ENCODE peak calls at places on chromosomes 11 and 22, in four cellular contexts. One of them, this sample, is unnamed.

GRCh38 chr11:67272327-67273259 is 6.3 kb downstream of the GRK2 start:
- DNase-seq in K562: no peak
- DNase-seq in H1: no peak
- DNase-seq in HepG2: no peak
- DNase-seq in this sample: no peak

GRCh38 chr11:27447288-27447914 is 25.2 kb downstream of the LGR4 start:
- DNase-seq in K562: peak
- DNase-seq in H1: no peak
- DNase-seq in HepG2: no peak
- DNase-seq in this sample: no peak

GRCh38 chr11:130774703-130775102 is 141.6 kb downstream of the SNX19 start:
- DNase-seq in K562: no peak
- DNase-seq in H1: no peak
- DNase-seq in HepG2: no peak
- DNase-seq in this sample: no peak

GRCh38 chr11:97938789-97939188 is 1082.0 kb upstream of the CNTN5 start:
- DNase-seq in K562: no peak
- DNase-seq in H1: no peak
- DNase-seq in HepG2: no peak
- DNase-seq in this sample: no peak

GRCh38 chr11:128400382-128401203 is 186.8 kb downstream of the ETS1 start:
- DNase-seq in K562: no peak
- DNase-seq in H1: no peak
- DNase-seq in HepG2: no peak
- DNase-seq in this sample: no peak

GRCh38 chr11:2767751-2768150 is 68.0 kb upstream of the KCNQ1OT1 start:
- DNase-seq in K562: no peak
- DNase-seq in H1: no peak
- DNase-seq in HepG2: no peak
- DNase-seq in this sample: no peak

GRCh38 chr11:122804796-122805195 is 33.5 kb upstream of the CRTAM start:
- DNase-seq in K562: no peak
- DNase-seq in H1: no peak
- DNase-seq in HepG2: no peak
- DNase-seq in this sample: no peak

GRCh38 chr22:46525681-46526483 is 11.5 kb downstream of the CELSR1 start:
- DNase-seq in K562: no peak
- DNase-seq in H1: no peak
- DNase-seq in HepG2: no peak
- DNase-seq in this sample: no peak

GRCh38 chr11:61860054-61860903 is 31.1 kb downstream of the FADS3 start:
- DNase-seq in K562: peak
- DNase-seq in H1: no peak
- DNase-seq in HepG2: no peak
- DNase-seq in this sample: peak

GRCh38 chr11:105168457-105168856 is 28.9 kb upstream of the CARD18 start:
- DNase-seq in K562: no peak
- DNase-seq in H1: no peak
- DNase-seq in HepG2: no peak
- DNase-seq in this sample: no peak

GRCh38 chr11:10688401-10688800 is 5.2 kb downstream of the IRAG1 start:
- DNase-seq in K562: peak
- DNase-seq in H1: no peak
- DNase-seq in HepG2: no peak
- DNase-seq in this sample: peak

GRCh38 chr11:16179668-16180067 is 176.7 kb downstream of the SOX6 start:
- DNase-seq in K562: no peak
- DNase-seq in H1: no peak
- DNase-seq in HepG2: no peak
- DNase-seq in this sample: no peak

GRCh38 chr11:95487391-95487790 is 256.4 kb upstream of the SESN3 start:
- DNase-seq in K562: no peak
- DNase-seq in H1: no peak
- DNase-seq in HepG2: no peak
- DNase-seq in this sample: no peak

GRCh38 chr22:46672731-46673130 is 52.5 kb downstream of the GRAMD4 start:
- DNase-seq in K562: no peak
- DNase-seq in H1: no peak
- DNase-seq in HepG2: no peak
- DNase-seq in this sample: no peak

GRCh38 chr11:87355614-87356013 is 317.9 kb downstream of the TMEM135 start:
- DNase-seq in K562: no peak
- DNase-seq in H1: no peak
- DNase-seq in HepG2: no peak
- DNase-seq in this sample: no peak

GRCh38 chr11:78820722-78821121 is 246.1 kb upstream of the NARS2 start:
- DNase-seq in K562: no peak
- DNase-seq in H1: no peak
- DNase-seq in HepG2: no peak
- DNase-seq in this sample: no peak

GRCh38 chr11:120801801-120802689 is 221.9 kb upstream of the TBCEL start:
- DNase-seq in K562: peak
- DNase-seq in H1: peak
- DNase-seq in HepG2: peak
- DNase-seq in this sample: peak

GRCh38 chr11:117204283-117205080 is 5.3 kb downstream of the TAGLN start:
- DNase-seq in K562: no peak
- DNase-seq in H1: no peak
- DNase-seq in HepG2: no peak
- DNase-seq in this sample: no peak

GRCh38 chr11:7597620-7598019 is 75.7 kb downstream of the CYB5R2 start:
- DNase-seq in K562: no peak
- DNase-seq in H1: no peak
- DNase-seq in HepG2: no peak
- DNase-seq in this sample: no peak
- TF ChIP-seq ZNF274 in K562: no peak
- TF ChIP-seq ZNF274 in H1: no peak
- TF ChIP-seq ZNF274 in HepG2: no peak
- TF ChIP-seq ZNF274 in this sample: no peak

DNA sequence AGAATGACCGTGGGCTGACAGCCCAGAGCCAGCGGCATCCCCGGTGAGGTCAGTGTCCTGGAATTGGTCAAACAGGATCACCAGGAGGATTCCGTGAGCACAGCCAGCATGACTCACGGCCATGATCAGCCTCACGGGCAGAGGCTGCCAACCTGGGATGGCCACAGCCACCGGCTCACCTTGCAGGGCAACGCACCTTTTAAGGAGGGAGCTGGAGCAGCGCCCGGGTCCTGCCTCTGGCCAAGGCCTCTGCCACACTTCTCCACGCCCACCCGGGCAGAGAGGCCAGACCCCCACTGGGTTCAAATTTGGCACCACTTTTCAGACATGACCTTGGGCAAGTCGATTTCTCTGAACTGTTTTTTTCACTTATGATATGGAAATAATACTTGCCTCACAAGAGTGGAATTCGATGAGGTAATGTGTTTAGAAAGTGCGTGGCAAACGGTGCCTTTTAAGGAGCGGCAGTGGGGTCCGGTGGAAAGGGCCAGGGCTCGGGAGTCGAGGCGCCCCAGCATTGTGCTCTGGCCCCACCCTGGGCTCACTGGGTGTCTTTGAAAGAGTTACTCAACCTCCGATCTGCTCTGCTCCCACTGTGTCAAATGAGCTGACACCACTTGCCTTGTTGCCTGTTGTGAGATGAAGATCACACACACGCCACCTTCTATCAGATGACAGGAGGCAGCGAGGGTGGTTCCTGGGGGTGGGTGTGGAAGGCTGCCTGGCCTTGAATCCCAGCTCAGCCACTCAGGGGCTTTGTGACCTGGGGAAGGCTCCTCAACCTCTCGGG is 16.0 kb downstream of the TXN2 start:
- DNase-seq in K562: no peak
- DNase-seq in H1: no peak
- DNase-seq in HepG2: peak
- DNase-seq in this sample: peak
- TF ChIP-seq POLR2AphosphoS5 in K562: no peak
- TF ChIP-seq POLR2AphosphoS5 in H1: no peak
- TF ChIP-seq POLR2AphosphoS5 in HepG2: no peak
- TF ChIP-seq POLR2AphosphoS5 in this sample: peak

GRCh38 chr11:75642402-75643113 is 26.3 kb downstream of the MAP6 start:
- DNase-seq in K562: no peak
- DNase-seq in H1: no peak
- DNase-seq in HepG2: no peak
- DNase-seq in this sample: no peak
- TF ChIP-seq FOSL1 in K562: no peak
- TF ChIP-seq FOSL1 in H1: no peak
- TF ChIP-seq FOSL1 in HepG2: no peak
- TF ChIP-seq FOSL1 in this sample: no peak

GRCh38 chr11:101444164-101444563 is 139.6 kb downstream of the TRPC6 start:
- DNase-seq in K562: no peak
- DNase-seq in H1: no peak
- DNase-seq in HepG2: no peak
- DNase-seq in this sample: no peak

GRCh38 chr11:101442171-101442570 is 141.6 kb downstream of the TRPC6 start:
- DNase-seq in K562: no peak
- DNase-seq in H1: no peak
- DNase-seq in HepG2: no peak
- DNase-seq in this sample: no peak

GRCh38 chr11:101442936-101443521 is 140.8 kb downstream of the TRPC6 start:
- DNase-seq in K562: no peak
- DNase-seq in H1: no peak
- DNase-seq in HepG2: no peak
- DNase-seq in this sample: no peak

GRCh38 chr11:101439488-101439887 is 144.3 kb downstream of the TRPC6 start:
- DNase-seq in K562: no peak
- DNase-seq in H1: no peak
- DNase-seq in HepG2: no peak
- DNase-seq in this sample: no peak

GRCh38 chr11:101441747-101442146 is 142.1 kb downstream of the TRPC6 start:
- DNase-seq in K562: no peak
- DNase-seq in H1: no peak
- DNase-seq in HepG2: no peak
- DNase-seq in this sample: no peak
- TF ChIP-seq ZNF274 in K562: no peak
- TF ChIP-seq ZNF274 in H1: no peak
- TF ChIP-seq ZNF274 in HepG2: no peak
- TF ChIP-seq ZNF274 in this sample: no peak

GRCh38 chr11:12165237-12165875 is 55.0 kb downstream of the MICAL2 start:
- DNase-seq in K562: no peak
- DNase-seq in H1: no peak
- DNase-seq in HepG2: no peak
- DNase-seq in this sample: no peak

GRCh38 chr11:12163181-12163841 is 52.9 kb downstream of the MICAL2 start:
- DNase-seq in K562: no peak
- DNase-seq in H1: no peak
- DNase-seq in HepG2: peak
- DNase-seq in this sample: no peak

GRCh38 chr11:12162652-12163051 is 52.3 kb downstream of the MICAL2 start:
- DNase-seq in K562: no peak
- DNase-seq in H1: no peak
- DNase-seq in HepG2: no peak
- DNase-seq in this sample: no peak

GRCh38 chr11:12166299-12167092 is 56.1 kb downstream of the MICAL2 start:
- DNase-seq in K562: no peak
- DNase-seq in H1: no peak
- DNase-seq in HepG2: no peak
- DNase-seq in this sample: no peak

GRCh38 chr11:12164061-12165014 is 53.9 kb downstream of the MICAL2 start:
- DNase-seq in K562: no peak
- DNase-seq in H1: no peak
- DNase-seq in HepG2: no peak
- DNase-seq in this sample: peak
- TF ChIP-seq POLR2AphosphoS5 in K562: no peak
- TF ChIP-seq POLR2AphosphoS5 in H1: no peak
- TF ChIP-seq POLR2AphosphoS5 in HepG2: no peak
- TF ChIP-seq POLR2AphosphoS5 in this sample: no peak

GRCh38 chr22:31038686-31039085 is 42.4 kb upstream of the SMTN start:
- DNase-seq in K562: no peak
- DNase-seq in H1: no peak
- DNase-seq in HepG2: no peak
- DNase-seq in this sample: no peak

GRCh38 chr22:31044262-31044861 is 36.8 kb upstream of the SMTN start:
- DNase-seq in K562: no peak
- DNase-seq in H1: no peak
- DNase-seq in HepG2: peak
- DNase-seq in this sample: no peak

GRCh38 chr22:31036671-31037550 is 44.2 kb upstream of the SMTN start:
- DNase-seq in K562: no peak
- DNase-seq in H1: no peak
- DNase-seq in HepG2: no peak
- DNase-seq in this sample: no peak

GRCh38 chr22:31039393-31039792 is 41.7 kb upstream of the SMTN start:
- DNase-seq in K562: no peak
- DNase-seq in H1: no peak
- DNase-seq in HepG2: peak
- DNase-seq in this sample: no peak

GRCh38 chr22:31040542-31041398 is 40.3 kb upstream of the SMTN start:
- DNase-seq in K562: no peak
- DNase-seq in H1: no peak
- DNase-seq in HepG2: no peak
- DNase-seq in this sample: no peak
- TF ChIP-seq FOSL1 in K562: no peak
- TF ChIP-seq FOSL1 in H1: no peak
- TF ChIP-seq FOSL1 in HepG2: no peak
- TF ChIP-seq FOSL1 in this sample: no peak

This sample was measured in HCT116.